ENCODE peak calls at places on chromosomes 3 and 15, in five cellular contexts. S is gastrocnemius medialis, W is B cell, M is Calu3, P is neural progenitor cell. H is an unnamed sample.

GRCh38 chr3:7260975-7261374 is 400.1 kb downstream of the GRM7 start:
- DNase-seq in W (no peak), M (no peak), S (no peak), P (no peak), H (no peak)

GRCh38 chr3:113516115-113516505 is 1.2 kb upstream of the SPICE1 start:
- DNase-seq in S (no peak), M (peak), P (peak), W (no peak), H (no peak)

GRCh38 chr3:101466465-101467309 is 46.3 kb downstream of the SENP7 start:
- DNase-seq in S (no peak), P (peak), W (no peak), M (peak), H (peak)

GRCh38 chr3:155908086-155908485 is 37.6 kb downstream of the GMPS start:
- DNase-seq in P (no peak), W (no peak), M (no peak), S (no peak), H (peak)

GRCh38 chr15:75921732-75922703 is 18.3 kb downstream of the FBXO22 start:
- DNase-seq in W (no peak), M (peak), S (peak), P (peak), H (peak)

GRCh38 chr15:44788748-44789147 is 52.4 kb downstream of the TRIM69 start:
- DNase-seq in W (no peak), S (no peak), P (no peak), M (no peak), H (peak)

GRCh38 chr15:58590901-58591300 is 158.6 kb downstream of the ADAM10 start:
- DNase-seq in S (no peak), W (no peak), M (no peak), P (no peak), H (no peak)

GRCh38 chr3:192187485-192188051 is 539.8 kb downstream of the FGF12 start:
- DNase-seq in W (no peak), S (no peak), M (no peak), P (peak), H (no peak)

GRCh38 chr3:111047053-111047452 is 24.6 kb upstream of the NECTIN3 start:
- DNase-seq in S (no peak), P (no peak), M (no peak), W (no peak), H (no peak)

GRCh38 chr3:71454513-71455423 is 128.8 kb downstream of the FOXP1 start:
- DNase-seq in P (no peak), W (no peak), M (no peak), S (no peak), H (peak)

GRCh38 chr3:196339493-196340254 is 1.5 kb upstream of the TM4SF19 start:
- DNase-seq in S (no peak), W (no peak), M (peak), P (no peak), H (no peak)

GRCh38 chr3:13346481-13347389 is 73.4 kb downstream of the NUP210 start:
- DNase-seq in P (peak), M (no peak), S (peak), W (peak), H (peak)

GRCh38 chr3:108662141-108662738 is 72.7 kb downstream of the DZIP3 start:
- DNase-seq in P (peak), W (peak), S (peak), M (peak), H (peak)

GRCh38 chr3:149314807-149315578 is 18.4 kb downstream of the TM4SF18 start:
- DNase-seq in S (no peak), M (no peak), P (no peak), W (no peak), H (no peak)

GRCh38 chr15:57427367-57427821 is 51.1 kb downstream of the CGNL1 start:
- DNase-seq in P (peak), S (peak), M (no peak), W (no peak), H (no peak)

GRCh38 chr3:127691494-127691893 is 18.7 kb downstream of the ABTB1 start:
- DNase-seq in P (no peak), W (no peak), M (no peak), S (no peak), H (no peak)

GRCh38 chr3:112013058-112013783 is 14.5 kb downstream of the TAGLN3 start:
- DNase-seq in M (peak), W (peak), S (peak), P (peak), H (peak)

GRCh38 chr3:112128843-112129727 is 4.0 kb downstream of the GCSAM start:
- DNase-seq in W (peak), M (no peak), S (no peak), P (peak), H (peak)

GRCh38 chr3:194364314-194364651 is 5.3 kb downstream of the LRRC15 start:
- DNase-seq in W (no peak), P (no peak), M (no peak), S (no peak), H (no peak)

GRCh38 chr3:8629151-8630021 is 15.2 kb downstream of the SSUH2 start:
- DNase-seq in S (peak), W (no peak), M (peak), P (no peak), H (peak)

GRCh38 chr3:110248666-110249065 is 823.0 kb upstream of the NECTIN3 start:
- DNase-seq in P (no peak), M (no peak), S (no peak), W (no peak), H (no peak)

GRCh38 chr3:37689645-37690356 is 171.9 kb upstream of the CTDSPL start:
- DNase-seq in S (no peak), M (no peak), P (no peak), W (no peak), H (no peak)

GRCh38 chr3:140323561-140323960 is 354.3 kb upstream of the TRIM42 start:
- DNase-seq in P (no peak), M (no peak), W (no peak), S (no peak), H (no peak)

GRCh38 chr15:90583471-90584252 is 53.9 kb downstream of the CRTC3 start:
- DNase-seq in S (no peak), W (no peak), P (peak), M (no peak), H (no peak)

GRCh38 chr3:188212308-188212969 is 58.5 kb downstream of the LPP start:
- DNase-seq in P (no peak), W (no peak), S (no peak), M (peak), H (no peak)

GRCh38 chr3:40456279-40456939 is 730 bp upstream of the RPL14 start:
- DNase-seq in W (no peak), S (no peak), M (no peak), P (no peak), H (no peak)

GRCh38 chr3:71408903-71409302 is 174.6 kb downstream of the FOXP1 start:
- DNase-seq in W (no peak), S (no peak), P (no peak), M (no peak), H (no peak)

GRCh38 chr15:74206801-74207281 is 4.3 kb upstream of the STRA6 start:
- DNase-seq in P (no peak), M (no peak), W (no peak), S (no peak), H (no peak)

GRCh38 chr3:9782777-9783176 is 9.5 kb downstream of the TADA3 start:
- DNase-seq in M (no peak), W (no peak), S (no peak), P (no peak), H (no peak)
- TF ChIP-seq CTCF in M (no peak), W (peak), S (no peak), P (peak), H (peak)

GRCh38 chr3:12098400-12098799 is 60.3 kb downstream of the TIMP4 start:
- DNase-seq in P (no peak), W (no peak), M (no peak), S (no peak), H (no peak)
- TF ChIP-seq CTCF in P (no peak), W (no peak), M (no peak), S (no peak), H (no peak)

GRCh38 chr3:23372296-23372695 is 169.2 kb downstream of the UBE2E2 start:
- DNase-seq in M (no peak), S (no peak), W (no peak), P (no peak), H (no peak)
- TF ChIP-seq CTCF in M (no peak), S (no peak), W (no peak), P (no peak), H (no peak)

GRCh38 chr15:97745481-97746071 is 214.9 kb upstream of the ARRDC4 start:
- DNase-seq in P (peak), W (no peak), S (peak), M (peak), H (peak)
- TF ChIP-seq CTCF in P (peak), W (peak), S (peak), M (peak), H (peak)

DNA sequence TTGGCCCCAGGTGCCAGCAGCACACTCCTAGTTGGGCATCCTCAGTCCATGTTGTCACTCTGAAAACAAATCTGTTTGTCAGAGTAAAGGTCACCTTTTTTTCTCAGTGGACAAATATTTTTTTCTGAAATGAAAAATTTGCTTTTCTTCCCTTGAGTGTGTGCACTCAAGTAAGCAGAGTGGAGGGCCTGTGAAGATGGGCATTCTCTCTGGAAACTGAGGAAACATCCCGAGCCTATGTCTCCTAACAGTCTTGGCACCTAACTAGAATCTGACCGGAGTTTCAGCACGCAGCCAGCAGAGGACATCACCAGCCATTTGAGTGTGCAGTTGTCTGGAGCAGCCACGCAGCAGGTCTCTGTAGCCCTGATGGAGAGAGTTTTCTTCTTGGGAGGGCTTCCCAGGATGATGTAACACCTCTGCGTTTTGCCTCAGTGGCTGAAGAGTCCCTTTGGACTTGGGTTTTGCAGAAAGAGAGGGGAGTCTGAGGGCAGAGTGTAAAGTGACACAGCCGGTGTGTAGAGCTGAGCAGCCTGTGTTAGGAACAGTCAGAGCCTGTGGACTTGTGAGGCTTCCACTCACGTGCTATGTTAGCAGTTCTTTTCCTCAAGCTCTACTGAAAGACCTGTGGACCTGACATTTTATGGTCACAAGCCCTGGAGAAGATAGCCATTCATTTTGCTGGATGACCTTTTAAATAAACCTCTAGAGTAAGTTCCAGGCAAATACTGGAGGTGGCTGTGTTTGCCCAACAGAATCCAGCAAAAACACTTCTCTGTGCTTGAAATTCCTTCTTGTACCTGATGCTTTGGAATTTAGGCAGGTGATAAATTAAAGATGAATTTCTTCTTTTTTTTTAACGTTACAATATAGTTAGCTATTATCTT is 51.6 kb downstream of the ABHD2 start:
- DNase-seq in W (no peak), S (peak), M (no peak), P (peak), H (no peak)
- TF ChIP-seq CTCF in W (no peak), S (peak), M (no peak), P (peak), H (no peak)

GRCh38 chr3:43580181-43580580 is 41.6 kb downstream of the ANO10 start:
- DNase-seq in P (no peak), S (no peak), W (no peak), M (no peak), H (no peak)

GRCh38 chr3:43584043-43584826 is 37.6 kb downstream of the ANO10 start:
- DNase-seq in W (no peak), S (no peak), M (no peak), P (no peak), H (peak)

GRCh38 chr3:43581343-43581742 is 40.5 kb downstream of the ANO10 start:
- DNase-seq in S (no peak), P (no peak), W (no peak), M (no peak), H (no peak)

GRCh38 chr3:43582876-43583275 is 38.9 kb downstream of the ANO10 start:
- DNase-seq in S (no peak), M (no peak), W (no peak), P (no peak), H (no peak)

GRCh38 chr3:43583481-43583880 is 38.3 kb downstream of the ANO10 start:
- DNase-seq in M (no peak), S (no peak), P (no peak), W (no peak), H (peak)
- TF ChIP-seq CTCF in M (no peak), S (no peak), P (peak), W (no peak), H (no peak)